ENCODE peak calls at places on chromosomes 13 and 19, in seven cellular contexts. One of them, this sample, is unnamed.
A peak's percentile ranks its signal among the peaks of the same experiment; 100 is the strongest.

GRCh38 chr13:24605923-24606372 is 74.3 kb upstream of the ATP12A start:
- DNase-seq in mucosa of descending colon: no peak
- DNase-seq in right lobe of liver: no peak
- DNase-seq in uterus: no peak
- DNase-seq in adrenal gland: no peak
- DNase-seq in ovary: no peak
- DNase-seq in body of pancreas: peak; percentile 13
- DNase-seq in this sample: no peak

GRCh38 chr19:43936219-43936618 is 1.1 kb upstream of the ZNF45 start:
- DNase-seq in mucosa of descending colon: peak; percentile 12
- DNase-seq in right lobe of liver: no peak
- DNase-seq in uterus: no peak
- DNase-seq in adrenal gland: no peak
- DNase-seq in ovary: no peak
- DNase-seq in body of pancreas: no peak
- DNase-seq in this sample: no peak

GRCh38 chr19:38421856-38422255 is 4.2 kb downstream of the RASGRP4 start:
- DNase-seq in mucosa of descending colon: no peak
- DNase-seq in right lobe of liver: no peak
- DNase-seq in uterus: no peak
- DNase-seq in adrenal gland: no peak
- DNase-seq in ovary: no peak
- DNase-seq in body of pancreas: no peak
- DNase-seq in this sample: no peak

GRCh38 chr19:53951436-53951835 is 11.3 kb upstream of the CACNG8 start:
- DNase-seq in mucosa of descending colon: no peak
- DNase-seq in right lobe of liver: no peak
- DNase-seq in uterus: no peak
- DNase-seq in adrenal gland: no peak
- DNase-seq in ovary: no peak
- DNase-seq in body of pancreas: no peak
- DNase-seq in this sample: no peak

GRCh38 chr13:86000546-86000945 is 201.3 kb upstream of the SLITRK6 start:
- DNase-seq in mucosa of descending colon: no peak
- DNase-seq in right lobe of liver: no peak
- DNase-seq in uterus: no peak
- DNase-seq in adrenal gland: no peak
- DNase-seq in ovary: no peak
- DNase-seq in body of pancreas: no peak
- DNase-seq in this sample: no peak

GRCh38 chr19:2962018-2962670 is 15.2 kb upstream of the TLE6 start:
- DNase-seq in mucosa of descending colon: peak; percentile 75
- DNase-seq in right lobe of liver: no peak
- DNase-seq in uterus: peak; percentile 78
- DNase-seq in adrenal gland: peak; percentile 79
- DNase-seq in ovary: no peak
- DNase-seq in body of pancreas: peak; percentile 58
- DNase-seq in this sample: peak; percentile 74

GRCh38 chr13:43146400-43146799 is 123.0 kb downstream of the DNAJC15 start:
- DNase-seq in mucosa of descending colon: no peak
- DNase-seq in right lobe of liver: no peak
- DNase-seq in uterus: no peak
- DNase-seq in adrenal gland: no peak
- DNase-seq in ovary: no peak
- DNase-seq in body of pancreas: no peak
- DNase-seq in this sample: no peak

GRCh38 chr19:48751835-48752510 is 468 bp downstream of the FUT1 start:
- DNase-seq in mucosa of descending colon: no peak
- DNase-seq in right lobe of liver: no peak
- DNase-seq in uterus: no peak
- DNase-seq in adrenal gland: no peak
- DNase-seq in ovary: no peak
- DNase-seq in body of pancreas: no peak
- DNase-seq in this sample: no peak

GRCh38 chr13:67148219-67148583 is 81.9 kb downstream of the PCDH9 start:
- DNase-seq in mucosa of descending colon: no peak
- DNase-seq in right lobe of liver: no peak
- DNase-seq in uterus: no peak
- DNase-seq in adrenal gland: no peak
- DNase-seq in ovary: no peak
- DNase-seq in body of pancreas: no peak
- DNase-seq in this sample: no peak

GRCh38 chr13:114124921-114125320 is 7.5 kb downstream of the RASA3 start:
- DNase-seq in mucosa of descending colon: no peak
- DNase-seq in right lobe of liver: no peak
- DNase-seq in uterus: no peak
- DNase-seq in adrenal gland: no peak
- DNase-seq in ovary: no peak
- DNase-seq in body of pancreas: no peak
- DNase-seq in this sample: no peak

GRCh38 chr13:34128661-34129060 is 310.7 kb downstream of the RFC3 start:
- DNase-seq in mucosa of descending colon: no peak
- DNase-seq in right lobe of liver: no peak
- DNase-seq in uterus: no peak
- DNase-seq in adrenal gland: no peak
- DNase-seq in ovary: no peak
- DNase-seq in body of pancreas: no peak
- DNase-seq in this sample: no peak

GRCh38 chr19:39502640-39503417 is 4.1 kb downstream of the DLL3 start:
- DNase-seq in mucosa of descending colon: peak; percentile 59
- DNase-seq in right lobe of liver: peak; percentile 69
- DNase-seq in uterus: no peak
- DNase-seq in adrenal gland: peak; percentile 69
- DNase-seq in ovary: peak; percentile 58
- DNase-seq in body of pancreas: peak; percentile 58
- DNase-seq in this sample: no peak

GRCh38 chr19:48614436-48615144 is at the start of gene FAM83E:
- DNase-seq in mucosa of descending colon: peak; percentile 96
- DNase-seq in right lobe of liver: no peak
- DNase-seq in uterus: no peak
- DNase-seq in adrenal gland: peak; percentile 41
- DNase-seq in ovary: no peak
- DNase-seq in body of pancreas: no peak
- DNase-seq in this sample: peak; percentile 61

GRCh38 chr19:9309974-9310446 is 372 bp upstream of the ZNF699 start:
- DNase-seq in mucosa of descending colon: peak; percentile 91
- DNase-seq in right lobe of liver: peak; percentile 86
- DNase-seq in uterus: peak; percentile 96
- DNase-seq in adrenal gland: peak; percentile 92
- DNase-seq in ovary: peak; percentile 96
- DNase-seq in body of pancreas: peak; percentile 83
- DNase-seq in this sample: peak; percentile 97

GRCh38 chr19:10292206-10292788 is 2.5 kb downstream of the ICAM5 start:
- DNase-seq in mucosa of descending colon: peak; percentile 90
- DNase-seq in right lobe of liver: peak; percentile 85
- DNase-seq in uterus: peak; percentile 53
- DNase-seq in adrenal gland: peak; percentile 65
- DNase-seq in ovary: peak; percentile 66
- DNase-seq in body of pancreas: peak; percentile 82
- DNase-seq in this sample: peak; percentile 85

GRCh38 chr19:55113570-55114039 is 3.8 kb downstream of the PPP1R12C start:
- DNase-seq in mucosa of descending colon: peak; percentile 71
- DNase-seq in right lobe of liver: peak; percentile 55
- DNase-seq in uterus: peak; percentile 99
- DNase-seq in adrenal gland: peak; percentile 75
- DNase-seq in ovary: peak; percentile 92
- DNase-seq in body of pancreas: peak; percentile 77
- DNase-seq in this sample: no peak

GRCh38 chr19:54873990-54874389 is at the start of gene FCAR:
- DNase-seq in mucosa of descending colon: no peak
- DNase-seq in right lobe of liver: no peak
- DNase-seq in uterus: no peak
- DNase-seq in adrenal gland: peak; percentile 8
- DNase-seq in ovary: no peak
- DNase-seq in body of pancreas: no peak
- DNase-seq in this sample: no peak

GRCh38 chr13:98782654-98783053 is 30.2 kb upstream of the SLC15A1 start:
- DNase-seq in mucosa of descending colon: no peak
- DNase-seq in right lobe of liver: no peak
- DNase-seq in uterus: no peak
- DNase-seq in adrenal gland: no peak
- DNase-seq in ovary: no peak
- DNase-seq in body of pancreas: no peak
- DNase-seq in this sample: no peak

GRCh38 chr13:42804244-42804868 is 23.0 kb downstream of the FAM216B start:
- DNase-seq in mucosa of descending colon: no peak
- DNase-seq in right lobe of liver: no peak
- DNase-seq in uterus: no peak
- DNase-seq in adrenal gland: no peak
- DNase-seq in ovary: no peak
- DNase-seq in body of pancreas: no peak
- DNase-seq in this sample: no peak

GRCh38 chr19:18386543-18387251 is 739 bp downstream of the GDF15 start:
- DNase-seq in mucosa of descending colon: peak; percentile 70
- DNase-seq in right lobe of liver: peak; percentile 79
- DNase-seq in uterus: no peak
- DNase-seq in adrenal gland: no peak
- DNase-seq in ovary: no peak
- DNase-seq in body of pancreas: no peak
- DNase-seq in this sample: no peak

GRCh38 chr19:5624154-5624663 is 1.3 kb downstream of the SAFB start:
- DNase-seq in mucosa of descending colon: peak; percentile 65
- DNase-seq in right lobe of liver: peak; percentile 71
- DNase-seq in uterus: peak; percentile 37
- DNase-seq in adrenal gland: peak; percentile 66
- DNase-seq in ovary: peak; percentile 56
- DNase-seq in body of pancreas: peak; percentile 75
- DNase-seq in this sample: peak; percentile 21

GRCh38 chr13:97600438-97601080 is 166.6 kb downstream of the RAP2A start:
- DNase-seq in mucosa of descending colon: no peak
- DNase-seq in right lobe of liver: no peak
- DNase-seq in uterus: no peak
- DNase-seq in adrenal gland: no peak
- DNase-seq in ovary: no peak
- DNase-seq in body of pancreas: no peak
- DNase-seq in this sample: no peak

GRCh38 chr19:16315825-16316505 is 8.7 kb upstream of the KLF2 start:
- DNase-seq in mucosa of descending colon: peak; percentile 35
- DNase-seq in right lobe of liver: no peak
- DNase-seq in uterus: peak; percentile 89
- DNase-seq in adrenal gland: peak; percentile 87
- DNase-seq in ovary: peak; percentile 81
- DNase-seq in body of pancreas: peak; percentile 25
- DNase-seq in this sample: no peak

GRCh38 chr19:42154471-42155323 is 22.5 kb upstream of the POU2F2 start:
- DNase-seq in mucosa of descending colon: no peak
- DNase-seq in right lobe of liver: no peak
- DNase-seq in uterus: no peak
- DNase-seq in adrenal gland: no peak
- DNase-seq in ovary: no peak
- DNase-seq in body of pancreas: no peak
- DNase-seq in this sample: no peak

GRCh38 chr19:5892772-5893275 is 10.8 kb downstream of the NDUFA11 start:
- DNase-seq in mucosa of descending colon: no peak
- DNase-seq in right lobe of liver: no peak
- DNase-seq in uterus: no peak
- DNase-seq in adrenal gland: no peak
- DNase-seq in ovary: no peak
- DNase-seq in body of pancreas: no peak
- DNase-seq in this sample: no peak

GRCh38 chr19:7953060-7953459 is 9.6 kb upstream of the TIMM44 start:
- DNase-seq in mucosa of descending colon: no peak
- DNase-seq in right lobe of liver: no peak
- DNase-seq in uterus: no peak
- DNase-seq in adrenal gland: peak; percentile 21
- DNase-seq in ovary: no peak
- DNase-seq in body of pancreas: no peak
- DNase-seq in this sample: no peak

GRCh38 chr13:26186141-26186870 is 35.8 kb downstream of the RNF6 start:
- DNase-seq in mucosa of descending colon: peak; percentile 95
- DNase-seq in right lobe of liver: peak; percentile 95
- DNase-seq in uterus: peak; percentile 83
- DNase-seq in adrenal gland: peak; percentile 89
- DNase-seq in ovary: peak; percentile 91
- DNase-seq in body of pancreas: peak; percentile 96
- DNase-seq in this sample: peak; percentile 88

GRCh38 chr13:33349314-33349995 is 63.9 kb upstream of the STARD13 start:
- DNase-seq in mucosa of descending colon: peak; percentile 38
- DNase-seq in right lobe of liver: no peak
- DNase-seq in uterus: peak; percentile 42
- DNase-seq in adrenal gland: peak; percentile 30
- DNase-seq in ovary: no peak
- DNase-seq in body of pancreas: peak; percentile 46
- DNase-seq in this sample: no peak

GRCh38 chr19:14632286-14632685 is 42.4 kb downstream of the ADGRE3 start:
- DNase-seq in mucosa of descending colon: peak; percentile 6
- DNase-seq in right lobe of liver: no peak
- DNase-seq in uterus: no peak
- DNase-seq in adrenal gland: no peak
- DNase-seq in ovary: no peak
- DNase-seq in body of pancreas: no peak
- DNase-seq in this sample: peak; percentile 40

DNA sequence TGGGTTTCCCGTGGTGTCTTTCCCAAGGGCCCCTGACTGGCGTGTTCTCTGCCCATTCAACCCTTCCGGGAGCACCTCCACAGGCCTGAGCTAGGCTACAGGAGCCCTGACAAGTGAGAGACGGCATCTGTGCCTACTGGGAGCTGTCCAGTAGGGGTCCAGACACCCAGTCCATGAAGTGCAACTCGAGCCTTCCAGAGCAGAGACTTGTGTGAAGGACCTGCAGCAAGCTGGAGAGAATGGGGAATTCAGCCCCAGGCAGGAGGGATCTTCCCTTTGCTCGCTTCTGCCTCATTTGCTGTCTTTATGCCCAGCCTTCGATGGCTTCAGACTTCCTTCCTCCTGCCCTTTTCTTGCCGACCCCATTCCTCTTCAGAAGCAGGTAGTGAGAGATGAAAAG is 327.4 kb downstream of the FGF9 start:
- DNase-seq in mucosa of descending colon: no peak
- DNase-seq in right lobe of liver: no peak
- DNase-seq in uterus: no peak
- DNase-seq in adrenal gland: no peak
- DNase-seq in ovary: no peak
- DNase-seq in body of pancreas: no peak
- DNase-seq in this sample: no peak
- TF ChIP-seq CTCF in mucosa of descending colon: no peak
- TF ChIP-seq CTCF in right lobe of liver: no peak
- TF ChIP-seq CTCF in uterus: no peak
- TF ChIP-seq CTCF in adrenal gland: no peak
- TF ChIP-seq CTCF in ovary: no peak
- TF ChIP-seq CTCF in body of pancreas: no peak
- TF ChIP-seq CTCF in this sample: no peak

GRCh38 chr19:1612114-1613086 is 7.1 kb upstream of the UQCR11 start:
- DNase-seq in mucosa of descending colon: no peak
- DNase-seq in right lobe of liver: no peak
- DNase-seq in uterus: no peak
- DNase-seq in adrenal gland: no peak
- DNase-seq in ovary: no peak
- DNase-seq in body of pancreas: no peak
- DNase-seq in this sample: no peak
- H3K4me1 ChIP-seq in mucosa of descending colon: peaks cover 4% of the 10 kb centered on the region
- H3K4me1 ChIP-seq in right lobe of liver: no peaks in the 10 kb centered on the region
- H3K4me1 ChIP-seq in uterus: no peaks in the 10 kb centered on the region
- H3K4me1 ChIP-seq in adrenal gland: no peaks in the 10 kb centered on the region
- H3K4me1 ChIP-seq in ovary: no peaks in the 10 kb centered on the region
- H3K4me1 ChIP-seq in body of pancreas: no peaks in the 10 kb centered on the region
- H3K4me1 ChIP-seq in this sample: no peaks in the 10 kb centered on the region

GRCh38 chr19:11513946-11514345 is 8.3 kb upstream of the ZNF653 start:
- DNase-seq in mucosa of descending colon: no peak
- DNase-seq in right lobe of liver: no peak
- DNase-seq in uterus: no peak
- DNase-seq in adrenal gland: no peak
- DNase-seq in ovary: no peak
- DNase-seq in body of pancreas: no peak
- DNase-seq in this sample: no peak
- H3K36me3 ChIP-seq in mucosa of descending colon: no peaks in the 10 kb centered on the region
- H3K36me3 ChIP-seq in right lobe of liver: no peaks in the 10 kb centered on the region
- H3K36me3 ChIP-seq in uterus: no peaks in the 10 kb centered on the region
- H3K36me3 ChIP-seq in adrenal gland: no peaks in the 10 kb centered on the region
- H3K36me3 ChIP-seq in ovary: no peaks in the 10 kb centered on the region
- H3K36me3 ChIP-seq in body of pancreas: peaks cover 6% of the 10 kb centered on the region
- H3K36me3 ChIP-seq in this sample: peaks cover 55% of the 10 kb centered on the region

GRCh38 chr13:112874751-112875300 is 94.2 kb upstream of the MCF2L start:
- DNase-seq in mucosa of descending colon: no peak
- DNase-seq in right lobe of liver: peak; percentile 38
- DNase-seq in uterus: no peak
- DNase-seq in adrenal gland: no peak
- DNase-seq in ovary: no peak
- DNase-seq in body of pancreas: no peak
- DNase-seq in this sample: no peak
- TF ChIP-seq CTCF in mucosa of descending colon: no peak
- TF ChIP-seq CTCF in right lobe of liver: no peak
- TF ChIP-seq CTCF in uterus: no peak
- TF ChIP-seq CTCF in adrenal gland: no peak
- TF ChIP-seq CTCF in ovary: no peak
- TF ChIP-seq CTCF in body of pancreas: no peak
- TF ChIP-seq CTCF in this sample: no peak